ENCODE peak calls at places on chromosome 22, in five cellular contexts. Y is stomach, R is spleen, F is aorta, L is mesenchymal stem cell. B is an unnamed sample.

GRCh38 chr22:40960137-40960536 is 9.0 kb downstream of the RBX1 start:
- DNase-seq in R (no peak), L (no peak), Y (no peak), F (no peak), B (no peak)

GRCh38 chr22:30312053-30312452 is 14.7 kb downstream of the TBC1D10A start:
- DNase-seq in F (no peak), R (no peak), L (peak; percentile 82), Y (no peak), B (peak; percentile 82)

GRCh38 chr22:41091139-41092022 is 1.0 kb upstream of the EP300 start:
- DNase-seq in L (peak; percentile 99), F (peak; percentile 100), Y (peak; percentile 99), R (peak; percentile 100), B (peak; percentile 87)

GRCh38 chr22:48315415-48316244 is 1512.0 kb downstream of the BRD1 start:
- DNase-seq in R (peak; percentile 62), F (peak; percentile 71), L (no peak), Y (peak; percentile 25), B (no peak)

GRCh38 chr22:29926057-29926456 is 43.1 kb downstream of the MTMR3 start:
- DNase-seq in R (no peak), F (no peak), L (no peak), Y (no peak), B (no peak)

GRCh38 chr22:38230108-38230825 is 28.5 kb downstream of the MAFF start:
- DNase-seq in Y (peak; percentile 82), L (peak; percentile 58), F (no peak), R (no peak), B (no peak)

GRCh38 chr22:40512426-40513136 is 123.9 kb downstream of the MRTFA start:
- DNase-seq in L (peak; percentile 100), Y (no peak), R (no peak), F (no peak), B (peak; percentile 71)

GRCh38 chr22:38267086-38267485 is 5.7 kb downstream of the TMEM184B start:
- DNase-seq in F (no peak), Y (no peak), L (peak; percentile 68), R (no peak), B (no peak)

GRCh38 chr22:47192106-47192650 is 429.7 kb downstream of the TBC1D22A start:
- DNase-seq in R (peak; percentile 69), Y (peak; percentile 13), L (no peak), F (peak; percentile 68), B (no peak)

GRCh38 chr22:46596032-46596441 is 24.1 kb upstream of the GRAMD4 start:
- DNase-seq in Y (no peak), R (peak; percentile 80), F (peak; percentile 84), L (peak; percentile 5), B (no peak)

GRCh38 chr22:38262051-38262795 is 10.6 kb downstream of the TMEM184B start:
- DNase-seq in F (peak; percentile 85), L (no peak), Y (peak; percentile 71), R (peak; percentile 87), B (no peak)

GRCh38 chr22:45722006-45722405 is 50.4 kb downstream of the ATXN10 start:
- DNase-seq in F (no peak), R (no peak), L (no peak), Y (no peak), B (no peak)

GRCh38 chr22:45600791-45601730 is 70.6 kb upstream of the ATXN10 start:
- DNase-seq in Y (no peak), L (peak; percentile 72), R (no peak), F (peak; percentile 57), B (no peak)

GRCh38 chr22:28441720-28442263 is 237.8 kb downstream of the TTC28 start:
- DNase-seq in R (no peak), F (no peak), L (no peak), Y (no peak), B (no peak)

GRCh38 chr22:38398609-38399401 is 56.2 kb downstream of the KCNJ4 start:
- DNase-seq in F (peak; percentile 94), R (peak; percentile 95), L (peak; percentile 76), Y (peak; percentile 92), B (no peak)

GRCh38 chr22:37211853-37212173 is 464 bp downstream of the SSTR3 start:
- DNase-seq in R (no peak), Y (no peak), L (no peak), F (peak; percentile 69), B (no peak)

GRCh38 chr22:46854125-46854870 is 91.8 kb downstream of the TBC1D22A start:
- DNase-seq in R (no peak), L (peak; percentile 57), F (no peak), Y (no peak), B (no peak)

DNA sequence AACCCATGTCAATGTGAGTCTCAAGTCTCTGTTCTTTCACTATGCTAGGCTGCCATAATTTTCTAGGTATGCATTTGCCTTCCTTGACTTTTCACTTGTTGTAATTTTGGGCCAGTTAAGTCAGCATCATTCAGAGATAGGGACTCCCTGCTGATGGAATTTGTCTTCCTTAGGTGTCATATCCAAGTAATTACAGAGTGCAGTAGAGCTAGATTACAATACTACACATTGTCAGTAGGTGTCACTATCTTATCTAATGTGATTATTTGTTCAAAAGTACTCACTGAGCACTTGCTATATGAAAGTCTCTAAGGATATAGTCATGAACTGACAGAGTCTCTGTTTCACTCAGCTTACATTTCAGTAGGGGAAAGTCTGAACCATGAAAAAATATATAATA is 25.0 kb upstream of the SYN3 start:
- DNase-seq in F (no peak), Y (no peak), R (no peak), L (no peak), B (no peak)
- H3K36me3 ChIP-seq in F (no peaks in the 10 kb centered on the region), Y (no peaks in the 10 kb centered on the region), R (no peaks in the 10 kb centered on the region), L (no peaks in the 10 kb centered on the region), B (no peaks in the 10 kb centered on the region)

DNA sequence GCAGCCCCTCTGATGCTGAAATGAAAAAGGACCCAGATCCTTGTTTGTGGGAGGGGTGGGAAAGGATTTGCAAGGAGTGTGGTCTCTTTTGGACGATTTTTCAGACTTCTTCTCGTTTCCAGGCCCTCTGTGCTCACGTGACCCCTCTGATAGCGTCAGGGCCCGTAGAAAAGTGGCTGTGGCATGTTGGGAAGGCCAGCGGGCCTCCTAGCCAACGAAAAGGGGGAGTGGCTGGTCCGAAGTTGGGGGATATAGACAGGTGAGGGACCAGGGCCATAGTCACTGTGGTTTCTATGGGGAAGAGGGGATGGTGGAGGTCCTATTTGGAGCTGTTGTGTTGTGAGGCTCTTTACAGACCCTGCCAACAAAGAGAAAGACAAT is 6.6 kb downstream of the PARVB start:
- DNase-seq in Y (no peak), L (no peak), F (peak; percentile 52), R (no peak), B (no peak)
- H3K27ac ChIP-seq in Y (peak overlapping the region; percentile 32), L (no peak overlapping the region), F (no peak overlapping the region), R (peak overlapping the region; percentile 92), B (no peak overlapping the region)

DNA sequence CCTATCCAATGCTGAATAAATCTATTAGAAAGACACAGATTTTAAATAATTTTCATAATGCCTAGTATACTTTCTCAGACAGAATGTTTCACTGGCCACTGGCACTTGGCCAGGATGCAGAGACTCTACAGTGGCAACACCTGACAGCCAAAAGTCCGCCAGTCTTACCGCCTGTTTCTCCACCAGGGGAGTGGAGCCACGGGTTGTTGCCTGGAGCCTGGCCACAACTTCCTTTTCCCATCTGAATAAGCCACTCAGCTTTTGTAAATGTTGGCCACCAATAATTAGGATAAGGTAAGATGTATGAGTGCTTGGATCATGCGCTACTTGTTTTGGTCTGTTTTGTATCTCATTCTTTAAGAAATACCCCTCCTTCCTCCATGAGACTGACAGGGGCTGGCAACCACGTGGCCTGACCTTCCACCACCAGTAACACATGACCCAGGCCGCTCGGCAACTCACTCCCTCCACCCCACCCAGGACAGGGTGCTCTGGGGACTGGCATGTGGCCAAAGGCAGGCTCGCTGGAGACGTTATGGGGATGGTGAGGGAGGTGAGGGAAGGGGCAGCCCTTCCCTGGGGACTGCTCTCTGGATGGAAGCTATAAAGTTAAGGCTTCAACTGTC is 93.0 kb upstream of the BID start:
- DNase-seq in L (no peak), Y (no peak), F (no peak), R (no peak), B (no peak)
- H3K36me3 ChIP-seq in L (peaks cover 81% of the 10 kb centered on the region), Y (peaks cover 82% of the 10 kb centered on the region), F (peaks cover 12% of the 10 kb centered on the region), R (peaks cover 78% of the 10 kb centered on the region), B (peaks cover 59% of the 10 kb centered on the region)

DNA sequence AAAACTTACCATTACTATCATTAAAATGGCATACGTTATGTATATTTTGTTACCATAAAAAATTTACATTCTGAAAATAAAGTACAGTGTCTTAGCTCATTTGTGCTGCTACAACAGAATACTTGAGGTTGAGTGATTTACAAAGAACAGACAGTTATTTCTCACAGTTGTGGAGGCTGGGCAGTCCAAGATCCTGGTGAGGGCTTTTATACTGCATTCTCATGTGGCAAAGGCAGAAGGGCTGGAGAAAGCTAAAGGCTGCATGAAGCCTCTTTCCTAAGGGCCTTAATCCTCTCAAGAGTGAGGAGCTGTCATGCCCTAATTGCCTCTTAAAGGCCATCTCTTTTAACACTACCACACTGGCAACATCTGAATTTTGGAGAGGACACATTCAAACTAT is 13.3 kb downstream of the GGTLC2 start:
- DNase-seq in F (no peak), Y (no peak), R (no peak), L (no peak), B (no peak)
- H3K27ac ChIP-seq in F (no peak overlapping the region), Y (no peak overlapping the region), R (no peak overlapping the region), L (no peak overlapping the region), B (no peak overlapping the region)

DNA sequence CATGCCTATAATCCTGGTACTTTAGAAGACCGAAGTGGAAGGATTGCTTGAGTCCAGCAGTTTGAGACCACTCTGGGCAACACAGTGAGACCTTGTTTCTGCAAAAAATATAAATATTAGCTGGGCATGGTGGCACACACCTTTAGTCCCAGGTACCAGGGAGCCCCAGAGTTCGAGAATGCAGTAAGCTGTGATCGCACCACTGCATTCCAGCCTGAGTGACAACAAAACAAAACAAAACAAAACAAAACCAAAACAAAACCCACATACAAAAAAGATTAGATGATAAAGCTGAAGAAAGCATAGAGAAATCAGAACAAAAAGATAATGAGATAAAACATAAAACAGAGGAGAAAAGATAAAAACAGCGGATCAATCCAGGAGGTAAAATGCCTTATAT is 62.1 kb downstream of the TCF20 start:
- DNase-seq in Y (no peak), F (no peak), L (no peak), R (no peak), B (no peak)
- H3K36me3 ChIP-seq in Y (peaks cover 50% of the 10 kb centered on the region), F (peaks cover 3% of the 10 kb centered on the region), L (peaks cover 56% of the 10 kb centered on the region), R (peaks cover 29% of the 10 kb centered on the region), B (peaks cover 41% of the 10 kb centered on the region)

DNA sequence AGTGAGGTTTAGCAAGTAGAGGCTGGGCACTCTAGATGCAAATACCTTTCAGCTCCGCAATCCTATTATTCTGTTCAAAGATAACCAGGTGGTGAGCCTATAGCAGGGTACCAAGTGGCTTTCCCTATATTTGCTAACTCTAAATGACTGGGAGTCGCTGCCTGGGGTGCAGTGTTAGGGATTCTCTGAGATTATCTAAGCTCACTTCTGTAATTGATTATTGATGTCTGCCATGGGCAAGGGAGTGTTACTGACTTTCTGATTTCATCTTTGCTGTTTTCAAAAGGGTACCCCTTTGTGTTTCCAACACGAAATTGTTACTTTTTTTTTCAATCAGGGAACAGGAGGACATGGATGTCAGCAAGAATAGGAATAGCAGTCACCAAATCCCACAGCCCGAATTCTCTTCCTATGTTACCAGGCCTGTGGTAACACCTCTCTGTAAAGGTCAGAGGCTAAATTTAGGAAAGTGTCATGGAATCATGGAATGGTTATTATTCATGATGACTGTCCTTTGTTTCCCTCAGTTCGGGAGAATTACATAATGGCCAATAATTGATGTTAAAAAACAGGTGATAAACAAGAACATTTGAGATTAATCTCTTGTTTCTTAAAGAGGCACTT is 62.6 kb upstream of the CRYBB3 start:
- DNase-seq in R (no peak), L (no peak), Y (no peak), F (no peak), B (no peak)
- H3K27ac ChIP-seq in R (no peak overlapping the region), L (no peak overlapping the region), Y (peak overlapping the region; percentile 30), F (no peak overlapping the region), B (no peak overlapping the region)

B was measured in keratinocyte.